ENCODE peak calls at places on chromosomes 13 and 19, in eight cellular contexts. B, K, Q, F, I, G, A and V are unnamed samples.

GRCh38 chr13:109874921-109875454 is 88.6 kb upstream of the IRS2 start:
- DNase-seq in B (no peak), K (no peak), Q (no peak), F (no peak), I (peak; percentile 22), G (no peak), A (peak; percentile 66), V (no peak)

GRCh38 chr19:18046066-18046718 is 38.2 kb downstream of the ARRDC2 start:
- DNase-seq in B (no peak), K (peak; percentile 42), Q (no peak), F (no peak), I (peak; percentile 91), G (no peak), A (peak; percentile 91), V (peak; percentile 61)

GRCh38 chr19:42375415-42376176 is 14.5 kb downstream of the CNFN start:
- DNase-seq in B (no peak), K (no peak), Q (no peak), F (no peak), I (no peak), G (peak; percentile 67), A (no peak), V (no peak)

GRCh38 chr19:19463348-19464117 is 51.8 kb downstream of the TSSK6 start:
- DNase-seq in B (no peak), K (no peak), Q (no peak), F (no peak), I (no peak), G (no peak), A (peak; percentile 87), V (no peak)

GRCh38 chr19:33446156-33446917 is 72.8 kb downstream of the CEBPG start:
- DNase-seq in B (no peak), K (no peak), Q (no peak), F (no peak), I (no peak), G (peak; percentile 51), A (no peak), V (no peak)

GRCh38 chr19:48506138-48506733 is 5.4 kb downstream of the LMTK3 start:
- DNase-seq in B (no peak), K (peak; percentile 57), Q (peak; percentile 50), F (no peak), I (peak; percentile 76), G (no peak), A (peak; percentile 54), V (no peak)

GRCh38 chr13:51727634-51728274 is 76.2 kb downstream of the DHRS12 start:
- DNase-seq in B (no peak), K (no peak), Q (no peak), F (no peak), I (no peak), G (no peak), A (no peak), V (no peak)

GRCh38 chr19:6706633-6706958 is 13.9 kb downstream of the C3 start:
- DNase-seq in B (no peak), K (no peak), Q (no peak), F (no peak), I (no peak), G (no peak), A (no peak), V (no peak)

GRCh38 chr13:41511827-41512226 is 54.5 kb downstream of the RGCC start:
- DNase-seq in B (no peak), K (no peak), Q (no peak), F (no peak), I (no peak), G (no peak), A (no peak), V (no peak)

GRCh38 chr19:17855333-17856152 is 4.2 kb upstream of the RPL18A start:
- DNase-seq in B (peak; percentile 85), K (peak; percentile 76), Q (peak; percentile 89), F (peak; percentile 90), I (peak; percentile 84), G (peak; percentile 98), A (peak; percentile 87), V (peak; percentile 86)

GRCh38 chr19:6018786-6019185 is 40.8 kb upstream of the RANBP3 start:
- DNase-seq in B (no peak), K (peak; percentile 69), Q (no peak), F (no peak), I (no peak), G (peak; percentile 46), A (no peak), V (no peak)

GRCh38 chr19:6590458-6591319 is at the start of gene CD70:
- DNase-seq in B (peak; percentile 15), K (peak; percentile 7), Q (no peak), F (no peak), I (peak; percentile 63), G (peak; percentile 86), A (no peak), V (peak; percentile 8)

GRCh38 chr19:8578642-8579265 is 1.5 kb upstream of the MYO1F start:
- DNase-seq in B (peak; percentile 64), K (peak; percentile 74), Q (peak; percentile 71), F (peak; percentile 77), I (peak; percentile 78), G (peak; percentile 94), A (peak; percentile 78), V (peak; percentile 69)

GRCh38 chr19:47110521-47111080 is 3.0 kb downstream of the ZC3H4 start:
- DNase-seq in B (no peak), K (peak; percentile 15), Q (no peak), F (no peak), I (peak; percentile 37), G (peak; percentile 86), A (no peak), V (no peak)

GRCh38 chr13:106061781-106062180 is 473.7 kb downstream of the EFNB2 start:
- DNase-seq in B (no peak), K (no peak), Q (no peak), F (no peak), I (no peak), G (no peak), A (no peak), V (no peak)

GRCh38 chr19:14019100-14019499 is 8.8 kb upstream of the RLN3 start:
- DNase-seq in B (no peak), K (no peak), Q (no peak), F (no peak), I (no peak), G (no peak), A (no peak), V (no peak)

GRCh38 chr13:32255744-32256120 is 59.4 kb downstream of the ZAR1L start:
- DNase-seq in B (no peak), K (no peak), Q (peak; percentile 76), F (no peak), I (peak; percentile 76), G (no peak), A (peak; percentile 25), V (no peak)

GRCh38 chr13:36174923-36175322 is 39.4 kb downstream of the SOHLH2 start:
- DNase-seq in B (no peak), K (no peak), Q (no peak), F (no peak), I (no peak), G (no peak), A (no peak), V (no peak)

GRCh38 chr19:46602392-46603194 is 1.5 kb downstream of the CALM3 start:
- DNase-seq in B (no peak), K (peak; percentile 26), Q (no peak), F (no peak), I (no peak), G (peak; percentile 81), A (peak; percentile 51), V (no peak)

GRCh38 chr19:58380037-58380735 is 644 bp downstream of the ZNF837 start:
- DNase-seq in B (no peak), K (peak; percentile 16), Q (no peak), F (no peak), I (no peak), G (no peak), A (no peak), V (no peak)

GRCh38 chr13:79423801-79424642 is 18.0 kb upstream of the RBM26 start:
- DNase-seq in B (no peak), K (peak; percentile 11), Q (no peak), F (no peak), I (peak; percentile 61), G (no peak), A (peak; percentile 62), V (no peak)

GRCh38 chr13:100673831-100674362 is 698 bp downstream of the TMTC4 start:
- DNase-seq in B (no peak), K (peak; percentile 29), Q (peak; percentile 55), F (peak; percentile 71), I (peak; percentile 85), G (no peak), A (peak; percentile 89), V (peak; percentile 4)

DNA sequence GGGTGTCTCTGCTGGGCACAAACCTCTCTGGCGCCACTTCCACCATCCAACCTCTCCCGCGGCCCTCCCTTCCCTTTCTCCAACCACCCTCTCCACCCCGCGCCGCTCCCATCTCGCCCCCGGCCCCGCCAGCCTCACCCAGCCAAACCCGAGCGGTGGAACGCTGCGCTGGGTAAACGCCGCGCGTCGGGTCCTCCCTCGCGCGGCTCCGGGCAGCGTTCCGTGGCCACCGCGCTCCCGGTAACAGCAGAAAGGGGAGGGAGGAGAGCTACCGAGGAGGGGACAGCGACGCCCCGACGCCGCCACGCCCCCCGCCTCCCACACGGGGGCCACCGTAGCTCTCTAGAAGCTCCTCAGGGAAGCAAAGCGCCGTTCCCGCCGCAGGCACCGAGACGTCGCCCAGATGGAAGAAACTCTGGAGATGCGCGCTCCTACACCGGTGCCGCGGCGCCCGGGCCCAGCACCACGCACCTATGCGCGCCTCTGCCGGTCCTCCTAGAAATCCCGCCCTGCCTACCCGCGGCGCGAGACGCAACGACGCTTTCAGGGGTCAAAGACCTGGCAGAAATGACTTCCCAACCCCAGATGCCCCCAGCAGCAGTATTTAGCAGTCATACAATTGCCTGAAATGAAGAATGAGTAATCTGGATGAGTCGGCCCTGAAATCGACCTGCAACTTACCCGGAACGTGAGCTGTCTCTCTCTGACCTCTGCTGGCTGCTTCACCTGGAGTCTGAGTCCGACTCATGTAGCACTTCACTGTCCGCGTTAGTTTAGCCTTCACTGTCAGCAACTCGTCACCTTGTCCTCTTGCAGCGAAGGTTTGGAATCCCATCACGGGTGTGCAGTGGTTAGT is at the start of gene RUBCNL:
- DNase-seq in B (no peak), K (peak; percentile 13), Q (peak; percentile 80), F (peak; percentile 31), I (peak; percentile 68), G (peak; percentile 92), A (peak; percentile 62), V (peak; percentile 33)
- TF ChIP-seq CTCF in B (no peak), K (no peak), Q (no peak), F (no peak), I (no peak), G (peak; percentile 6), A (no peak), V (no peak)

GRCh38 chr19:35045667-35046300 is 4.3 kb downstream of the HPN start:
- DNase-seq in B (no peak), K (peak; percentile 52), Q (no peak), F (no peak), I (peak; percentile 47), G (no peak), A (peak; percentile 60), V (no peak)
- TF ChIP-seq CTCF in B (peak; percentile 16), K (peak; percentile 65), Q (no peak), F (peak; percentile 34), I (peak; percentile 37), G (peak; percentile 4), A (peak; percentile 36), V (peak; percentile 40)

GRCh38 chr13:20093946-20094345 is 66.9 kb downstream of the GJA3 start:
- DNase-seq in B (no peak), K (no peak), Q (no peak), F (no peak), I (no peak), G (no peak), A (no peak), V (no peak)

GRCh38 chr13:20090349-20090748 is 70.5 kb downstream of the GJA3 start:
- DNase-seq in B (no peak), K (no peak), Q (no peak), F (no peak), I (no peak), G (no peak), A (no peak), V (no peak)
- TF ChIP-seq CTCF in B (peak; percentile 21), K (no peak), Q (no peak), F (no peak), I (peak; percentile 18), G (no peak), A (no peak), V (no peak)

GRCh38 chr19:52095172-52096014 is at the start of gene ZNF841:
- DNase-seq in B (peak; percentile 70), K (peak; percentile 97), Q (peak; percentile 96), F (peak; percentile 97), I (peak; percentile 96), G (peak; percentile 96), A (peak; percentile 98), V (peak; percentile 99)
- TF ChIP-seq CTCF in B (no peak), K (no peak), Q (no peak), F (no peak), I (no peak), G (peak; percentile 39), A (no peak), V (no peak)